ENCODE peak calls at places on chromosome 18, in ten cellular contexts. One of them, this sample, is unnamed.

GRCh38 chr18:2848145-2848878 is 1.5 kb downstream of the EMILIN2 start:
- DNase-seq in GM13977: no peak
- DNase-seq in H9: no peak
- DNase-seq in body of pancreas: no peak
- DNase-seq in fibroblast of pulmonary artery: no peak
- DNase-seq in pancreas: no peak
- DNase-seq in nephron progenitor cell: no peak
- DNase-seq in endodermal cell: no peak
- DNase-seq in IMR-90: no peak
- DNase-seq in AG09319: no peak
- DNase-seq in this sample: no peak

GRCh38 chr18:58044370-58045264 is 591 bp downstream of the NEDD4L start:
- DNase-seq in IMR-90: peak
- DNase-seq in fibroblast of pulmonary artery: peak
- DNase-seq in GM13977: peak
- DNase-seq in body of pancreas: peak
- DNase-seq in H9: peak
- DNase-seq in pancreas: peak
- DNase-seq in AG09319: no peak
- DNase-seq in nephron progenitor cell: peak
- DNase-seq in endodermal cell: peak
- DNase-seq in this sample: peak

GRCh38 chr18:59556265-59556664 is 141.0 kb downstream of the CCBE1 start:
- DNase-seq in AG09319: peak
- DNase-seq in fibroblast of pulmonary artery: peak
- DNase-seq in body of pancreas: no peak
- DNase-seq in pancreas: no peak
- DNase-seq in H9: no peak
- DNase-seq in IMR-90: peak
- DNase-seq in nephron progenitor cell: no peak
- DNase-seq in endodermal cell: no peak
- DNase-seq in GM13977: no peak
- DNase-seq in this sample: no peak

GRCh38 chr18:76672627-76673026 is 149.7 kb upstream of the ZNF236 start:
- DNase-seq in body of pancreas: no peak
- DNase-seq in H9: no peak
- DNase-seq in endodermal cell: peak
- DNase-seq in pancreas: no peak
- DNase-seq in GM13977: no peak
- DNase-seq in nephron progenitor cell: no peak
- DNase-seq in AG09319: no peak
- DNase-seq in fibroblast of pulmonary artery: peak
- DNase-seq in IMR-90: peak
- DNase-seq in this sample: no peak

GRCh38 chr18:32319084-32319483 is 129.2 kb downstream of the MEP1B start:
- DNase-seq in GM13977: no peak
- DNase-seq in endodermal cell: no peak
- DNase-seq in AG09319: no peak
- DNase-seq in nephron progenitor cell: no peak
- DNase-seq in H9: no peak
- DNase-seq in body of pancreas: no peak
- DNase-seq in pancreas: no peak
- DNase-seq in fibroblast of pulmonary artery: no peak
- DNase-seq in IMR-90: no peak
- DNase-seq in this sample: no peak

GRCh38 chr18:37253424-37254255 is 312.0 kb downstream of the CELF4 start:
- DNase-seq in fibroblast of pulmonary artery: no peak
- DNase-seq in nephron progenitor cell: peak
- DNase-seq in AG09319: no peak
- DNase-seq in H9: peak
- DNase-seq in IMR-90: no peak
- DNase-seq in pancreas: peak
- DNase-seq in endodermal cell: peak
- DNase-seq in GM13977: peak
- DNase-seq in body of pancreas: peak
- DNase-seq in this sample: peak

GRCh38 chr18:11147371-11147860 is 2.0 kb downstream of the PIEZO2 start:
- DNase-seq in AG09319: no peak
- DNase-seq in fibroblast of pulmonary artery: peak
- DNase-seq in GM13977: no peak
- DNase-seq in body of pancreas: no peak
- DNase-seq in pancreas: no peak
- DNase-seq in H9: peak
- DNase-seq in nephron progenitor cell: no peak
- DNase-seq in endodermal cell: peak
- DNase-seq in IMR-90: no peak
- DNase-seq in this sample: no peak

GRCh38 chr18:22226801-22227200 is 57.4 kb downstream of the GATA6 start:
- DNase-seq in nephron progenitor cell: no peak
- DNase-seq in fibroblast of pulmonary artery: no peak
- DNase-seq in endodermal cell: no peak
- DNase-seq in pancreas: no peak
- DNase-seq in IMR-90: peak
- DNase-seq in H9: no peak
- DNase-seq in GM13977: no peak
- DNase-seq in body of pancreas: no peak
- DNase-seq in AG09319: no peak
- DNase-seq in this sample: no peak

GRCh38 chr18:44627245-44627644 is 53.4 kb upstream of the SETBP1 start:
- DNase-seq in body of pancreas: no peak
- DNase-seq in AG09319: no peak
- DNase-seq in pancreas: no peak
- DNase-seq in nephron progenitor cell: no peak
- DNase-seq in GM13977: no peak
- DNase-seq in H9: no peak
- DNase-seq in fibroblast of pulmonary artery: peak
- DNase-seq in endodermal cell: no peak
- DNase-seq in IMR-90: peak
- DNase-seq in this sample: no peak

GRCh38 chr18:13361422-13361821 is 142.9 kb downstream of the LDLRAD4 start:
- DNase-seq in H9: no peak
- DNase-seq in GM13977: no peak
- DNase-seq in body of pancreas: no peak
- DNase-seq in fibroblast of pulmonary artery: no peak
- DNase-seq in AG09319: no peak
- DNase-seq in endodermal cell: peak
- DNase-seq in pancreas: no peak
- DNase-seq in nephron progenitor cell: no peak
- DNase-seq in IMR-90: no peak
- DNase-seq in this sample: no peak

GRCh38 chr18:66640431-66640830 is 36.5 kb upstream of the CDH19 start:
- DNase-seq in AG09319: no peak
- DNase-seq in GM13977: no peak
- DNase-seq in nephron progenitor cell: no peak
- DNase-seq in H9: no peak
- DNase-seq in endodermal cell: no peak
- DNase-seq in fibroblast of pulmonary artery: peak
- DNase-seq in body of pancreas: peak
- DNase-seq in IMR-90: no peak
- DNase-seq in pancreas: no peak
- DNase-seq in this sample: no peak

GRCh38 chr18:10841203-10841602 is 308.2 kb downstream of the PIEZO2 start:
- DNase-seq in H9: no peak
- DNase-seq in GM13977: no peak
- DNase-seq in body of pancreas: peak
- DNase-seq in endodermal cell: no peak
- DNase-seq in nephron progenitor cell: no peak
- DNase-seq in pancreas: no peak
- DNase-seq in fibroblast of pulmonary artery: peak
- DNase-seq in IMR-90: no peak
- DNase-seq in AG09319: no peak
- DNase-seq in this sample: no peak

GRCh38 chr18:23307567-23308295 is 145.4 kb upstream of the RIOK3 start:
- DNase-seq in AG09319: no peak
- DNase-seq in H9: no peak
- DNase-seq in GM13977: peak
- DNase-seq in body of pancreas: no peak
- DNase-seq in endodermal cell: peak
- DNase-seq in IMR-90: peak
- DNase-seq in nephron progenitor cell: no peak
- DNase-seq in pancreas: no peak
- DNase-seq in fibroblast of pulmonary artery: peak
- DNase-seq in this sample: no peak

GRCh38 chr18:36334798-36335197 is 37.3 kb downstream of the FHOD3 start:
- DNase-seq in endodermal cell: no peak
- DNase-seq in IMR-90: no peak
- DNase-seq in GM13977: no peak
- DNase-seq in H9: no peak
- DNase-seq in fibroblast of pulmonary artery: no peak
- DNase-seq in nephron progenitor cell: no peak
- DNase-seq in AG09319: no peak
- DNase-seq in pancreas: no peak
- DNase-seq in body of pancreas: no peak
- DNase-seq in this sample: no peak

GRCh38 chr18:58080516-58080915 is 36.5 kb downstream of the NEDD4L start:
- DNase-seq in body of pancreas: no peak
- DNase-seq in AG09319: no peak
- DNase-seq in nephron progenitor cell: no peak
- DNase-seq in H9: no peak
- DNase-seq in GM13977: no peak
- DNase-seq in fibroblast of pulmonary artery: no peak
- DNase-seq in IMR-90: no peak
- DNase-seq in endodermal cell: no peak
- DNase-seq in pancreas: no peak
- DNase-seq in this sample: no peak

GRCh38 chr18:26677957-26678356 is 129.6 kb upstream of the KCTD1 start:
- DNase-seq in nephron progenitor cell: no peak
- DNase-seq in body of pancreas: no peak
- DNase-seq in GM13977: no peak
- DNase-seq in AG09319: no peak
- DNase-seq in endodermal cell: no peak
- DNase-seq in fibroblast of pulmonary artery: no peak
- DNase-seq in H9: no peak
- DNase-seq in pancreas: no peak
- DNase-seq in IMR-90: no peak
- DNase-seq in this sample: no peak

GRCh38 chr18:50558157-50558556 is 1.7 kb upstream of the MAPK4 start:
- DNase-seq in fibroblast of pulmonary artery: no peak
- DNase-seq in pancreas: no peak
- DNase-seq in IMR-90: no peak
- DNase-seq in body of pancreas: no peak
- DNase-seq in nephron progenitor cell: no peak
- DNase-seq in H9: no peak
- DNase-seq in AG09319: no peak
- DNase-seq in GM13977: no peak
- DNase-seq in endodermal cell: no peak
- DNase-seq in this sample: no peak

GRCh38 chr18:42176599-42176998 is 221.6 kb downstream of the PIK3C3 start:
- DNase-seq in pancreas: no peak
- DNase-seq in AG09319: no peak
- DNase-seq in H9: no peak
- DNase-seq in body of pancreas: no peak
- DNase-seq in nephron progenitor cell: no peak
- DNase-seq in GM13977: no peak
- DNase-seq in endodermal cell: no peak
- DNase-seq in fibroblast of pulmonary artery: no peak
- DNase-seq in IMR-90: no peak
- DNase-seq in this sample: no peak

GRCh38 chr18:24672165-24672950 is 211.9 kb downstream of the HRH4 start:
- DNase-seq in GM13977: no peak
- DNase-seq in endodermal cell: no peak
- DNase-seq in nephron progenitor cell: no peak
- DNase-seq in H9: no peak
- DNase-seq in fibroblast of pulmonary artery: no peak
- DNase-seq in AG09319: no peak
- DNase-seq in IMR-90: peak
- DNase-seq in pancreas: no peak
- DNase-seq in body of pancreas: no peak
- DNase-seq in this sample: no peak
- TF ChIP-seq CTCF in GM13977: no peak
- TF ChIP-seq CTCF in endodermal cell: peak
- TF ChIP-seq CTCF in nephron progenitor cell: no peak
- TF ChIP-seq CTCF in H9: peak
- TF ChIP-seq CTCF in fibroblast of pulmonary artery: no peak
- TF ChIP-seq CTCF in AG09319: peak
- TF ChIP-seq CTCF in IMR-90: peak
- TF ChIP-seq CTCF in pancreas: no peak
- TF ChIP-seq CTCF in body of pancreas: no peak
- TF ChIP-seq CTCF in this sample: no peak

DNA sequence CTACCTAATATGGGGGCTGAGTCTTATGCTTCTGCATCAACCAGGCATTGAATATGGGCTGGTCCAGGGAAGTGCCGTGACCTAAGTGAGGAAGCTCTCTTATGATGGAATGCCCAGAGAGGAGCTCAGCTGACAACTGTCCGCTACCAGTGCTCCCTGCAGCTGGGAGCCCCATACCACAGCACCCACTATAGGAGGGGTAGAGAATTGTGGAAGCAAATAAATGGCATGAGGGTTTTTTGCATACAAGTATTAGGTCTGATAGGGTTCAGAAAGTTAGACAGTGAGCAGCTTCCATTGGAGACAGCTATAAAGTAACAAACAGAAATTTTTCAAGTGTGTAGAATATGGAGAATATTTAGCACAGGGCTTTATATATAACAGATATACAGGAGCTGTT is 4.6 kb downstream of the TIMM21 start:
- DNase-seq in endodermal cell: no peak
- DNase-seq in fibroblast of pulmonary artery: no peak
- DNase-seq in AG09319: no peak
- DNase-seq in pancreas: no peak
- DNase-seq in H9: no peak
- DNase-seq in IMR-90: no peak
- DNase-seq in nephron progenitor cell: no peak
- DNase-seq in body of pancreas: no peak
- DNase-seq in GM13977: no peak
- DNase-seq in this sample: no peak
- TF ChIP-seq CTCF in endodermal cell: peak
- TF ChIP-seq CTCF in fibroblast of pulmonary artery: no peak
- TF ChIP-seq CTCF in AG09319: peak
- TF ChIP-seq CTCF in pancreas: no peak
- TF ChIP-seq CTCF in H9: peak
- TF ChIP-seq CTCF in IMR-90: no peak
- TF ChIP-seq CTCF in nephron progenitor cell: no peak
- TF ChIP-seq CTCF in body of pancreas: no peak
- TF ChIP-seq CTCF in GM13977: no peak
- TF ChIP-seq CTCF in this sample: peak

DNA sequence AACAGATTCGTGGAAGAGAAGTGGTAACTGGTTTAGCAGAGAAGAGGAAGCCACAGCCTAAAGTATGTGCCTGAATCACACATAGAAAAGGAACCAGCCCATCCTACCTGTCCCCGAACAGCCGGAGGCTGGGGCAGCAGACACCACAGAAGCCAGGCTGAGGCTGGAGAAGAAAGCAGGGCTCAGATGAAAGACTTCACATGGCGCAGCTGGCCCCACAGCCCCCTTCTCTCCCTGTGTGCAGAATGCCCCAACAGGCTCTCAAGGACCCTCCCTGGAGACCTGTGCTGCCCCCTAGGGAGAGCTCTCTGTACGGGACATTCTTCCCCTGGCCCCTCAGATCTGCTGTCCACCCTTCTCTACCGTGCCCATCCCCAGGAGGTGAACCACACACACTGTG is 83.5 kb upstream of the RAB12 start:
- DNase-seq in endodermal cell: peak
- DNase-seq in IMR-90: no peak
- DNase-seq in fibroblast of pulmonary artery: no peak
- DNase-seq in body of pancreas: no peak
- DNase-seq in AG09319: no peak
- DNase-seq in H9: peak
- DNase-seq in GM13977: no peak
- DNase-seq in pancreas: no peak
- DNase-seq in nephron progenitor cell: peak
- DNase-seq in this sample: peak
- TF ChIP-seq CTCF in endodermal cell: peak
- TF ChIP-seq CTCF in IMR-90: no peak
- TF ChIP-seq CTCF in fibroblast of pulmonary artery: peak
- TF ChIP-seq CTCF in body of pancreas: no peak
- TF ChIP-seq CTCF in AG09319: no peak
- TF ChIP-seq CTCF in H9: peak
- TF ChIP-seq CTCF in GM13977: peak
- TF ChIP-seq CTCF in pancreas: no peak
- TF ChIP-seq CTCF in nephron progenitor cell: peak
- TF ChIP-seq CTCF in this sample: no peak

GRCh38 chr18:45850021-45850420 is 24.5 kb downstream of the SIGLEC15 start:
- DNase-seq in GM13977: no peak
- DNase-seq in endodermal cell: peak
- DNase-seq in pancreas: no peak
- DNase-seq in IMR-90: no peak
- DNase-seq in fibroblast of pulmonary artery: peak
- DNase-seq in body of pancreas: no peak
- DNase-seq in nephron progenitor cell: peak
- DNase-seq in AG09319: no peak
- DNase-seq in H9: peak
- DNase-seq in this sample: no peak
- TF ChIP-seq CTCF in GM13977: no peak
- TF ChIP-seq CTCF in endodermal cell: peak
- TF ChIP-seq CTCF in pancreas: no peak
- TF ChIP-seq CTCF in IMR-90: peak
- TF ChIP-seq CTCF in fibroblast of pulmonary artery: peak
- TF ChIP-seq CTCF in body of pancreas: peak
- TF ChIP-seq CTCF in nephron progenitor cell: peak
- TF ChIP-seq CTCF in AG09319: peak
- TF ChIP-seq CTCF in H9: peak
- TF ChIP-seq CTCF in this sample: no peak